ENCODE peak calls at places on chromosomes 13 and 19, in four cellular contexts. One of them, this sample, is unnamed. For H4K20me1 and H3K36me3, the result is how much of the 10 kb centered on the place peaks cover.

GRCh38 chr13:113667771-113668490 is 912 bp downstream of the GRK1 start:
- DNase-seq in PC-3: no peak
- DNase-seq in osteoblast: peak
- DNase-seq in SK-N-SH: no peak
- DNase-seq in this sample: no peak

GRCh38 chr13:21075303-21076264 is 14.2 kb upstream of the LATS2 start:
- DNase-seq in PC-3: no peak
- DNase-seq in osteoblast: peak
- DNase-seq in SK-N-SH: peak
- DNase-seq in this sample: no peak

GRCh38 chr19:55212447-55212846 is 3.1 kb upstream of the PTPRH start:
- DNase-seq in PC-3: peak
- DNase-seq in osteoblast: no peak
- DNase-seq in SK-N-SH: no peak
- DNase-seq in this sample: peak

GRCh38 chr13:110008816-110009215 is 222.4 kb upstream of the IRS2 start:
- DNase-seq in PC-3: no peak
- DNase-seq in osteoblast: no peak
- DNase-seq in SK-N-SH: no peak
- DNase-seq in this sample: no peak

GRCh38 chr19:42440357-42441046 is 2.2 kb downstream of the CXCL17 start:
- DNase-seq in PC-3: peak
- DNase-seq in osteoblast: peak
- DNase-seq in SK-N-SH: peak
- DNase-seq in this sample: peak

GRCh38 chr19:18414504-18415176 is 4.6 kb upstream of the SSBP4 start:
- DNase-seq in PC-3: no peak
- DNase-seq in osteoblast: peak
- DNase-seq in SK-N-SH: no peak
- DNase-seq in this sample: no peak

GRCh38 chr19:10116866-10117616 is 2.7 kb downstream of the EIF3G start:
- DNase-seq in PC-3: no peak
- DNase-seq in osteoblast: peak
- DNase-seq in SK-N-SH: no peak
- DNase-seq in this sample: no peak

GRCh38 chr19:32037998-32038732 is 307.2 kb upstream of the ZNF507 start:
- DNase-seq in PC-3: no peak
- DNase-seq in osteoblast: no peak
- DNase-seq in SK-N-SH: no peak
- DNase-seq in this sample: no peak

GRCh38 chr13:78420814-78421213 is 182.5 kb downstream of the POU4F1 start:
- DNase-seq in PC-3: no peak
- DNase-seq in osteoblast: no peak
- DNase-seq in SK-N-SH: no peak
- DNase-seq in this sample: no peak

GRCh38 chr13:107581009-107581408 is 634.3 kb downstream of the LIG4 start:
- DNase-seq in PC-3: no peak
- DNase-seq in osteoblast: no peak
- DNase-seq in SK-N-SH: no peak
- DNase-seq in this sample: no peak

GRCh38 chr19:39915848-39916215 is 18.6 kb downstream of the FCGBP start:
- DNase-seq in PC-3: no peak
- DNase-seq in osteoblast: no peak
- DNase-seq in SK-N-SH: no peak
- DNase-seq in this sample: no peak

GRCh38 chr13:48233886-48234488 is 981 bp downstream of the ITM2B start:
- DNase-seq in PC-3: peak
- DNase-seq in osteoblast: peak
- DNase-seq in SK-N-SH: no peak
- DNase-seq in this sample: no peak

GRCh38 chr13:78978381-78978998 is 319.5 kb upstream of the OBI1 start:
- DNase-seq in PC-3: peak
- DNase-seq in osteoblast: no peak
- DNase-seq in SK-N-SH: peak
- DNase-seq in this sample: peak

GRCh38 chr19:17319473-17320238 is 10.3 kb downstream of the DDA1 start:
- DNase-seq in PC-3: no peak
- DNase-seq in osteoblast: peak
- DNase-seq in SK-N-SH: no peak
- DNase-seq in this sample: no peak

GRCh38 chr19:35468637-35469036 is 20.6 kb downstream of the FFAR2 start:
- DNase-seq in PC-3: peak
- DNase-seq in osteoblast: peak
- DNase-seq in SK-N-SH: peak
- DNase-seq in this sample: peak

GRCh38 chr19:11300811-11301120 is 4.8 kb downstream of the TSPAN16 start:
- DNase-seq in PC-3: no peak
- DNase-seq in osteoblast: no peak
- DNase-seq in SK-N-SH: no peak
- DNase-seq in this sample: no peak

GRCh38 chr13:76646946-76647345 is 239.3 kb downstream of the KCTD12 start:
- DNase-seq in PC-3: no peak
- DNase-seq in osteoblast: no peak
- DNase-seq in SK-N-SH: no peak
- DNase-seq in this sample: no peak

GRCh38 chr19:11152318-11153062 is 3.1 kb downstream of the SPC24 start:
- DNase-seq in PC-3: peak
- DNase-seq in osteoblast: peak
- DNase-seq in SK-N-SH: no peak
- DNase-seq in this sample: no peak

GRCh38 chr19:8641908-8642547 is 11.6 kb downstream of the NFILZ start:
- DNase-seq in PC-3: peak
- DNase-seq in osteoblast: no peak
- DNase-seq in SK-N-SH: peak
- DNase-seq in this sample: peak

GRCh38 chr13:93118081-93118615 is 108.5 kb upstream of the GPC6 start:
- DNase-seq in PC-3: no peak
- DNase-seq in osteoblast: no peak
- DNase-seq in SK-N-SH: no peak
- DNase-seq in this sample: no peak

GRCh38 chr13:93116809-93117208 is 109.8 kb upstream of the GPC6 start:
- DNase-seq in PC-3: peak
- DNase-seq in osteoblast: no peak
- DNase-seq in SK-N-SH: peak
- DNase-seq in this sample: no peak
- TF ChIP-seq CTCF in PC-3: peak
- TF ChIP-seq CTCF in osteoblast: no peak
- TF ChIP-seq CTCF in SK-N-SH: peak
- TF ChIP-seq CTCF in this sample: no peak

GRCh38 chr19:48658483-48658882 is 12.5 kb upstream of the CA11 start:
- DNase-seq in PC-3: no peak
- DNase-seq in osteoblast: no peak
- DNase-seq in SK-N-SH: no peak
- DNase-seq in this sample: no peak

GRCh38 chr19:48663667-48664066 is 9.2 kb downstream of the NTN5 start:
- DNase-seq in PC-3: no peak
- DNase-seq in osteoblast: peak
- DNase-seq in SK-N-SH: no peak
- DNase-seq in this sample: no peak

GRCh38 chr19:48659768-48660167 is 13.0 kb downstream of the NTN5 start:
- DNase-seq in PC-3: no peak
- DNase-seq in osteoblast: peak
- DNase-seq in SK-N-SH: no peak
- DNase-seq in this sample: no peak

GRCh38 chr19:48661746-48662145 is 11.1 kb downstream of the NTN5 start:
- DNase-seq in PC-3: no peak
- DNase-seq in osteoblast: peak
- DNase-seq in SK-N-SH: no peak
- DNase-seq in this sample: no peak

DNA sequence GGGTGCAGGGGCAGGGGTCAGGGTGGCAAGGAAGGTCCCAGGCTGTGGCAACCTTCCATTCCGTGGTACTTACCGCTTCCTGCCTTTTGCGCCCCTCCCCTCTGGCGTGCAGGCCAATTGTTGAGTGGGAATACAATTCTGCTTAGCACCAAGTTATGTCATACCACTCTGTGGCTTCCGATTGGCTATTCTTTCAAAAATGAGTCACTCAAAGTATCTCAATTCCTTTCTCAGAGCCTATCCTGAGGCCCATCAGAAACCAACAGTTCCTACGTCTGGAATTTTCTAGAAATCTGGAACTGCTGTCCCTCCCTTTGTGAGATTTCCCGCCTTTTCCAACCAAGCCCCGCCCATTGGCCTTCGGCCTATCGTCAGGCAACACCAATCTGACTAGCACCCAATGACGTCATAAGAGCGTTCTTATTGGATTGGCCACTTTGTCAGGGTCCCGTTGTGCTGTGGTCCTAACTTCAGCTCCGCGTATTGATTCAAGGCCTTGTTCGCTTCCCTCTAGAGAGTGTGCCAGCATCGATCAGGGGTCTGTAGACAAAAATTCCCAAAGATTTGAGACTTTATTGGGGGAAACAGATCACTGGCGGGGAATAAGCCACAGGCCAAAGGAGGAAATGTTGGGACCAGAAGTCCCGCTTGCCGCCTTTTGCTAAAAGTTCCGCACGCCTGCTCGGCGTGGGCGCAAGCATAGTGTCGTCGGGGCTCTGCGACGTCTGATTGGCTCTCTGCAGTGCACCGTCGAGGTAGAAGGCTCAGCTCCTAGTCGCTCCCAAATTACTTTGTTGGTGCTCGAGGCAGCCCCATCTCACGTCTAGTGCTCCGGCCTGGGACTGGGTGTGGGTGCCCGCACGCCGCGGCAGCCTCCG is 11.7 kb downstream of the NTN5 start:
- DNase-seq in PC-3: peak
- DNase-seq in osteoblast: peak
- DNase-seq in SK-N-SH: peak
- DNase-seq in this sample: peak
- H4K20me1 ChIP-seq in PC-3: under half
- H4K20me1 ChIP-seq in osteoblast: under half
- H4K20me1 ChIP-seq in SK-N-SH: under half
- H4K20me1 ChIP-seq in this sample: under half

GRCh38 chr19:2100719-2101061 is 4.0 kb downstream of the IZUMO4 start:
- DNase-seq in PC-3: no peak
- DNase-seq in osteoblast: no peak
- DNase-seq in SK-N-SH: no peak
- DNase-seq in this sample: no peak

GRCh38 chr19:2099937-2100718 is 3.4 kb downstream of the IZUMO4 start:
- DNase-seq in PC-3: no peak
- DNase-seq in osteoblast: no peak
- DNase-seq in SK-N-SH: no peak
- DNase-seq in this sample: no peak

GRCh38 chr19:2101417-2102335 is 5.0 kb downstream of the IZUMO4 start:
- DNase-seq in PC-3: no peak
- DNase-seq in osteoblast: no peak
- DNase-seq in SK-N-SH: no peak
- DNase-seq in this sample: no peak

GRCh38 chr19:2099054-2099501 is 2.4 kb downstream of the IZUMO4 start:
- DNase-seq in PC-3: no peak
- DNase-seq in osteoblast: no peak
- DNase-seq in SK-N-SH: no peak
- DNase-seq in this sample: no peak

GRCh38 chr19:2103308-2103707 is 6.6 kb downstream of the IZUMO4 start:
- DNase-seq in PC-3: no peak
- DNase-seq in osteoblast: no peak
- DNase-seq in SK-N-SH: no peak
- DNase-seq in this sample: no peak
- H3K36me3 ChIP-seq in PC-3: under half
- H3K36me3 ChIP-seq in osteoblast: half or more
- H3K36me3 ChIP-seq in SK-N-SH: under half
- H3K36me3 ChIP-seq in this sample: half or more

GRCh38 chr19:58543826-58544590 is at the start of gene TRIM28:
- DNase-seq in PC-3: peak
- DNase-seq in osteoblast: peak
- DNase-seq in SK-N-SH: peak
- DNase-seq in this sample: peak
- TF ChIP-seq CTCF in PC-3: no peak
- TF ChIP-seq CTCF in osteoblast: no peak
- TF ChIP-seq CTCF in SK-N-SH: no peak
- TF ChIP-seq CTCF in this sample: no peak

GRCh38 chr19:49831592-49831991 is 13.5 kb downstream of the MED25 start:
- DNase-seq in PC-3: no peak
- DNase-seq in osteoblast: peak
- DNase-seq in SK-N-SH: no peak
- DNase-seq in this sample: no peak
- H4K20me1 ChIP-seq in PC-3: under half
- H4K20me1 ChIP-seq in osteoblast: under half
- H4K20me1 ChIP-seq in SK-N-SH: under half
- H4K20me1 ChIP-seq in this sample: under half

GRCh38 chr13:102670130-102670529 is 24.7 kb downstream of the METTL21C start:
- DNase-seq in PC-3: no peak
- DNase-seq in osteoblast: no peak
- DNase-seq in SK-N-SH: no peak
- DNase-seq in this sample: no peak

GRCh38 chr13:102667023-102667422 is 27.8 kb downstream of the METTL21C start:
- DNase-seq in PC-3: no peak
- DNase-seq in osteoblast: no peak
- DNase-seq in SK-N-SH: no peak
- DNase-seq in this sample: no peak

GRCh38 chr13:102667911-102668310 is 26.9 kb downstream of the METTL21C start:
- DNase-seq in PC-3: no peak
- DNase-seq in osteoblast: no peak
- DNase-seq in SK-N-SH: no peak
- DNase-seq in this sample: no peak
- H3K36me3 ChIP-seq in PC-3: under half
- H3K36me3 ChIP-seq in osteoblast: half or more
- H3K36me3 ChIP-seq in SK-N-SH: half or more
- H3K36me3 ChIP-seq in this sample: half or more

GRCh38 chr13:84864341-84864740 is 934.9 kb downstream of the SLITRK6 start:
- DNase-seq in PC-3: no peak
- DNase-seq in osteoblast: no peak
- DNase-seq in SK-N-SH: no peak
- DNase-seq in this sample: no peak

GRCh38 chr13:84867246-84867645 is 932.0 kb downstream of the SLITRK6 start:
- DNase-seq in PC-3: no peak
- DNase-seq in osteoblast: no peak
- DNase-seq in SK-N-SH: no peak
- DNase-seq in this sample: no peak

GRCh38 chr13:84873951-84874350 is 925.3 kb downstream of the SLITRK6 start:
- DNase-seq in PC-3: no peak
- DNase-seq in osteoblast: no peak
- DNase-seq in SK-N-SH: no peak
- DNase-seq in this sample: no peak

GRCh38 chr13:84870190-84870589 is 929.0 kb downstream of the SLITRK6 start:
- DNase-seq in PC-3: peak
- DNase-seq in osteoblast: no peak
- DNase-seq in SK-N-SH: no peak
- DNase-seq in this sample: no peak
- TF ChIP-seq CTCF in PC-3: peak
- TF ChIP-seq CTCF in osteoblast: no peak
- TF ChIP-seq CTCF in SK-N-SH: peak
- TF ChIP-seq CTCF in this sample: peak

This sample was measured in DND-41.